ENCODE peak calls at places on chromosomes 5 and 9, in five cellular contexts. W is CD8-positive, alpha-beta T cell; D is mesothelial cell of epicardium; X is astrocyte of the cerebellum; K is activated B cell treated with CpG ODN at 0.5 μM for 24 hours. V is an unnamed sample.

GRCh38 chr9:127437497-127438264 is 13.5 kb downstream of the ZNF79 start:
- DNase-seq in W (peak), D (no peak), X (no peak), K (no peak), V (no peak)

GRCh38 chr5:143657814-143658395 is 154.1 kb upstream of the HMHB1 start:
- DNase-seq in W (no peak), D (no peak), X (no peak), K (no peak), V (no peak)

GRCh38 chr9:72612449-72612848 is 91.0 kb downstream of the TMC1 start:
- DNase-seq in W (no peak), D (no peak), X (no peak), K (no peak), V (no peak)

GRCh38 chr9:133470988-133471387 is 7.9 kb downstream of the SLC2A6 start:
- DNase-seq in W (no peak), D (no peak), X (no peak), K (no peak), V (no peak)

GRCh38 chr9:74951725-74952151 is 974 bp downstream of the C9orf40 start:
- DNase-seq in W (peak), D (peak), X (no peak), K (peak), V (peak)

GRCh38 chr5:56088967-56089829 is 94.4 kb upstream of the IL6ST start:
- DNase-seq in W (no peak), D (no peak), X (no peak), K (no peak), V (no peak)

GRCh38 chr9:70177121-70177520 is 81.7 kb upstream of the SMC5 start:
- DNase-seq in W (no peak), D (no peak), X (no peak), K (no peak), V (no peak)

GRCh38 chr5:142368529-142368928 is 43.7 kb upstream of the SPRY4 start:
- DNase-seq in W (no peak), D (no peak), X (no peak), K (no peak), V (no peak)

GRCh38 chr5:33180900-33181299 is 259.9 kb upstream of the TARS1 start:
- DNase-seq in W (no peak), D (no peak), X (peak), K (no peak), V (no peak)
- TF ChIP-seq CTCF in W (no peak), D (no peak), X (peak), K (no peak), V (peak)

GRCh38 chr5:31855527-31855862 is 216.6 kb downstream of the PDZD2 start:
- DNase-seq in W (no peak), D (no peak), X (no peak), K (no peak), V (no peak)

GRCh38 chr5:31854181-31854624 is 215.3 kb downstream of the PDZD2 start:
- DNase-seq in W (no peak), D (peak), X (peak), K (no peak), V (no peak)

GRCh38 chr5:31851290-31851689 is 212.4 kb downstream of the PDZD2 start:
- DNase-seq in W (no peak), D (no peak), X (no peak), K (no peak), V (no peak)

GRCh38 chr5:31853398-31854135 is 214.6 kb downstream of the PDZD2 start:
- DNase-seq in W (no peak), D (no peak), X (peak), K (no peak), V (no peak)

DNA sequence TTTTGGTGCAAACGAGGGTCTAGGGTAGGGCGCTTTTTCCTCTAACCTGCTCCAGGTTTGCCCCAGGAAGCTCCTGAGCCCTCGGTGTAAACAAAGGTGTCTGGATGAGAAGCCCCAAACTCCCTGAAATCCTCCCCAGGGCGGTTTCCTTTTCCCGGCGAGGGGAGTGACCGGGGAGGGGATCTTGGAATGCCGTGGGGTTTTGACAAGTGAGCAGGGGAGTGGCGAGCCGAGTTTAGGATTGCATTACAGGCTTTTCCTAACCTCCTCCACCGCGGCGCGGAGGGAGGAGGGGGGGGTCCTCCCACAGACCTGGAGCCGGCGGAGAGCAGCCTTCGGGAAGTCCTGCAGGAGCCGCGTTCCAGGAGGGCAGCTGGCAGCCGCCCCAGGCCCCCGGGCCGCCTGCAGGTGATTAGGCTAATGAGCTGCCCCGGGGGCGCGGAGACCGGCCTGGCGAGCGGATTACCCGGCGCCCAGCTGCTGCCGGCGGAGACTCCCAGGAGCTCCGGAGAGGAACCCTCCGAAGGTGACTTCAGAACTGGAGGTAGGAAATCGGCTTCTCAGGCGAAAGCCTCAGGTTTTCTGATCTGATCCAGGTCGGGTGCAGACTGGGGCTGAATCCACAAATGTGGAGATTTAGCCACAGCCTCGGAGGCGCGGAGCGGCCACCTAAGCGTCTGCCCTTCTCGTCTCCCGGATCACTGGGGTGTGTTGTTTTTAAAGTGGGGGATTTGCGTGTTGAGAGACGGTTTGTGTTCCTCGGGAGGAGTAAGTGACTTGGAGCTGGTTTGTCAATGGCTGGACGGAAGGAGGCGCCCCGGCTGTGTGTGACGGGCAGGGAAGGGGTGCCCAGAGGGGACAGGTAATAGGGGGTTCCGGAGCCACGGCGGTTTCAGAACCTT is 215.9 kb downstream of the PDZD2 start:
- DNase-seq in W (no peak), D (peak), X (no peak), K (no peak), V (peak)
- TF ChIP-seq CTCF in W (no peak), D (no peak), X (peak), K (no peak), V (no peak)

DNA sequence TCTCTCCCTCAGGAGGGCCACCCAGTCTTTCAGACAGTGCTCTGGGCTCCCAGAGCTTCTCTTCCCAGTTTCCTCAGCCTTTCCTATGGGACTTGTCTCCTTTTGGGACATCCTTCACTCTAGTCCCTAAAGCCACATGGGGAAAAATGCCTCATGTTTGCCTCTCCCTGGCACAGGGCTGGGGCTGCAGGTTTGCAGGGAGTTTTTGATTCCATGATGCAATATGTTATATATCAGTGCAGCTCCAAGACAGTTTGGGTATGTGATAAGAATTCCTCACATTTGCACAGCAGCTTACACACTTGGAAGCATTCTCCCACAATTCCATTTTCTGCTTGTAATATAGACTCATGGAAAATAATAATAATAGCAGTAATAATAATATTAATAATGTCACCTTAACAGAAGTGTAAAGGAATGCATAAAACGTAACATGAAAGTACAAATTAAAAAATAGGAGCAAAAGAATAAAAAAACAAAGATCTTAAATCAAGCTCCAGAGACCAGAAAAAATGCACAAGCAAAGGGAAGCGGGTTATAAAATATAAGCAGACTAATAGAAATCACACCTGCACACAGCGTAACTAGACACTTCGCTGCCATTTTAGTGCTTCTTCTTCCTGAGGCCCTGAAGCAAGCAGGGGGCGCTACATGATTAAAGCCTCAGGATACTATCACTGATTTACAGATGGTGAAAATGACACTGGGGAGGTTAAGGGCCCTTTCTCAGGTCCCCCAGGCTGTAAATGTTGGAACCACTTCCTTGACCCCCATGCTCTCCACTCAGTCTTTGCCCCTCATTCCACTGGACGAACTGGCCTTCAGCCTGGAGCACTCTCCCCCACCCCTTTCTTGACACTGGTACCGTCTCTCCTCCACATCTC is 70.0 kb upstream of the IL17B start:
- DNase-seq in W (no peak), D (no peak), X (no peak), K (no peak), V (no peak)
- TF ChIP-seq CTCF in W (no peak), D (no peak), X (peak), K (no peak), V (peak)

DNA sequence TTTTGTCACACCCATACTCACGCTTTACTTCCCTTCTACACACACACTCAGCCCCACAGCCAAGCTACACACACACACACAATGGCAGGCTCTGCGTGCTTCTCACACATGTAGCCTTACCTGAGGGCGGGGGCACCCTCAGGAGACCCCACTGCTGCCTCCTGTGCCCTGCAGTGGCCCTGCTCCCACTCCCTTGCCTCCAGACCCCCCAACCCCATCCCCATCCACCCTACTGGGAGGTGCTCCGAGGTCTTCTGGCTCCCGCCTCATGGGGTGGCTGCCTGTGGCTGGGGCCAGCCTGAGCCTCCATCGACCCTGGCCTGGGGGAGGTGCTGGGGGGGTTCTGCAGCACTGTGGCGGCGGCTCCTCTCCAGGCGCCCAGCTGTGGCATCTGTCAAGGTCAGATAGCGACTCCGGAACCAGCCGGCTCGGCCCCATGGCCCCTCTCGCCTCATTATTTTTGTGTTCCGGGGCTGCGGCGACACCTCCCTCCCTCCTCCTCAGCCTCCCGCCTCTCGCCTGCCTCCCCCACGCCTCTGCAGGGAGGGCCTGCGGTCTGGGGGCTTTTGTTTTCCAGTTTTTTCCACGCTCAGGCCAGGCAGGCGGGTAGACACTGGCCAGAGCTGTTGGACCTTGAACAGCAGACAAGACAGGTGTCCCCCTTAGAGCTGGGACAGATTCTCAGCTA is 21.7 kb downstream of the CXXC5 start:
- DNase-seq in W (no peak), D (no peak), X (no peak), K (peak), V (no peak)
- TF ChIP-seq CTCF in W (no peak), D (no peak), X (no peak), K (no peak), V (no peak)

DNA sequence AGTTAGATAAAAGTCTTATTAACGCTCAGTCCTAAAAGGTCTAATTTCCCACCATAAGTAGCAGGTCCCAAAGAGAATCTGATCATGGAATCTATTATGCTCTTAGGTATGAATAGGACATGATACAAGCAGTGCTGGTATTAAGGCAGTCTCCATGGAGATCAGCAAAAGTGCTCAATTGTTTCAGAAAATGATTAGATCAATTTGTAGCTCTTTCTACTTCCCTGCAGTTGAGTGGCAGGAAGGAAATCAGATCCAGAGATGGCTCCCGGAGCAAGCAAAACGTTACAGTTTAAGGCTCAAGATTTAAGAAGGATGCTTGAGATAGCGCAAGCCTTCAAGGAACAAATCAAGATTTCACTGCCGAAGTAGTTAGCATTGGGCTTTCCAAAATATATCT is 205.7 kb downstream of the DRD1 start:
- DNase-seq in W (no peak), D (no peak), X (no peak), K (no peak), V (no peak)
- TF ChIP-seq CTCF in W (no peak), D (no peak), X (no peak), K (no peak), V (no peak)

GRCh38 chr5:133399247-133399891 is 213.0 kb downstream of the FSTL4 start:
- DNase-seq in W (no peak), D (no peak), X (no peak), K (no peak), V (no peak)

GRCh38 chr5:133398646-133399081 is 213.7 kb downstream of the FSTL4 start:
- DNase-seq in W (no peak), D (no peak), X (no peak), K (no peak), V (no peak)

GRCh38 chr5:133401731-133402347 is 210.5 kb downstream of the FSTL4 start:
- DNase-seq in W (no peak), D (peak), X (no peak), K (no peak), V (no peak)

GRCh38 chr5:133400831-133401351 is 211.4 kb downstream of the FSTL4 start:
- DNase-seq in W (no peak), D (no peak), X (no peak), K (no peak), V (no peak)

GRCh38 chr5:133400120-133400519 is 212.2 kb downstream of the FSTL4 start:
- DNase-seq in W (no peak), D (no peak), X (no peak), K (no peak), V (no peak)
- TF ChIP-seq CTCF in W (no peak), D (no peak), X (no peak), K (no peak), V (no peak)

DNA sequence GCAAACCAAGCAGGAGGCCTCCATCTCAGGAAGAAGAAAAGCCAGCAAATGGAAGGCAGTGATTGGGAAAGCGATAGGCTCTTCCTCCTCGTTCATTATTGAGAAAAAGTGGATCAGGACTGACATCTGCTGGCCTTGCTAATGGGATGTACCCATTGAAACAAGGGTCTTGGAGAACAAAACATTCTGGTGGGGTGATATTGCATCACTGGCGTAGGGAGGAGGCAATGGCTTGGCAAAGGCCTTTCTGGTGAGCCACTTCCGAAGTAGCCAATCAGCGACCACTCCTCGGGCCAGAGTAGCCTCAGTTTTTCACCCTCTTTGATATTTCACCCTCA is 86.7 kb upstream of the NFIB start:
- DNase-seq in W (no peak), D (no peak), X (peak), K (no peak), V (no peak)
- TF ChIP-seq CTCF in W (no peak), D (no peak), X (peak), K (no peak), V (peak)

GRCh38 chr5:77852514-77853352 is 76.6 kb upstream of the TBCA start:
- DNase-seq in W (no peak), D (peak), X (no peak), K (peak), V (peak)

GRCh38 chr5:77853353-77853907 is 77.3 kb upstream of the TBCA start:
- DNase-seq in W (no peak), D (no peak), X (no peak), K (no peak), V (no peak)

GRCh38 chr5:77850536-77851228 is 74.5 kb upstream of the TBCA start:
- DNase-seq in W (no peak), D (no peak), X (no peak), K (no peak), V (no peak)

GRCh38 chr5:77852068-77852513 is 76.0 kb upstream of the TBCA start:
- DNase-seq in W (no peak), D (no peak), X (no peak), K (no peak), V (no peak)

DNA sequence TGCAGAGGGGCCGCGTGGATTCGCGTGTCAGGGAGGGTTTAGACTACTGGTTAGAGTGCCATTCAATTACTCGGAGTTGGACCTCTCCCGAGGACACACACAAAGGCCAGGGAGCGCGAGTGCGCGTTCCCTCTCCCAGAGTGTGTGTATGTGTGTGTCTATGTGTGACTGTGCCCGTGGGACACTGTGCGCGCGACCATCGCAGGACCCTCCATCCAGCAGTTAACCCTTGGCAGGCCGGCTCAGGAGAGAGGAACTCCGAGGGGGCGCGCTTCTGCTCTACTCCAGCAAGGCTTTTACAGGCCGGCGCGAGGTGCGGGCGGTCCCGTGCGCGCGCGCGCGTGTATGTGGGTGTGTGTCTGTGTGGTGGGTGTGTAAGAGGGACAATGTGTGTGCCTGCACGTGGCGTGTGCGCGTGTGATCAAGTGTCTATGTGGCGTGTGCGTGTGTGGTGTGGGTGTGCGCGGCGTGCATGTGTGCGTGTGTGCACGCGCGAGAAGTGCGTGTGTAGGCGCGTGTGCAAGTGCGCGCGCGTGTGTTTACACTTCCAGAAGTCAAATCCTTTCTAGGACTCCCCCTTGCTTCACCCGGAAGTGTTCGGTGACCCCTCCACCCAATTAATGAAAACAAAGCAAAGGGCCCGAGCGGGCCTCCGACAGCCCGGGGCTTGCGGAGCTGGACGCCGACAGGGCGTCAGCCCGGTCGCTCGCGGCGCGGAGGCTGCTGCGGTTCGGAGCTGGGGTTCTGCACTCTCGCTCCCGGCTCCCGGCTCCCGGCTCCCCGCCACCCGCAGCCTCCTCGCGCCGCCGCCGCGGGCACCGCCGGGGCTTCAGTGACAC is 75.3 kb upstream of the TBCA start:
- DNase-seq in W (no peak), D (peak), X (no peak), K (peak), V (peak)
- TF ChIP-seq CTCF in W (no peak), D (no peak), X (no peak), K (no peak), V (no peak)

GRCh38 chr9:114697951-114698351 is 16.0 kb upstream of the TEX48 start:
- DNase-seq in W (no peak), D (no peak), X (no peak), K (no peak), V (no peak)

GRCh38 chr9:114696814-114697544 is 15.0 kb upstream of the TEX48 start:
- DNase-seq in W (no peak), D (no peak), X (no peak), K (no peak), V (no peak)

GRCh38 chr9:114706709-114707108 is 24.7 kb upstream of the TEX48 start:
- DNase-seq in W (no peak), D (no peak), X (no peak), K (no peak), V (no peak)

DNA sequence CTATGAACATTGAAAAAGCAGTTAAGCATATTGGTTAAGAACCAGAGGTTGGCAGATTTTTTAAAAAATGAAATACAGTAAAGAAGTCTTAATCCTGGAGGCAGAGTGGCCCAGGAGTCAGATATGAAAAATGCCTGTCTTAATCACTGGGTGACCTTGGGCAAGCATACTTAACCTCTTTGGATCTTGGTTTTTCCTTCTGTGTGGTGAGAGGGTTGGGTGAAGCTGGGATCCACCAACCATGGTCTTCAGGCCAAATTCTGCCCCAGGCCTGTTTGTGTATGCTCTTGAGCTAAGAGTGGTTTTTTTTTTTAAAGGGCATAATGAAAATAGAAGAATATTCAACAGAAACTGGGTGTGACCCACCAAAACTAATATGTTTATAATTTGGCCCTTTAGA is 20.0 kb upstream of the TEX48 start:
- DNase-seq in W (no peak), D (no peak), X (no peak), K (no peak), V (no peak)
- TF ChIP-seq CTCF in W (no peak), D (no peak), X (no peak), K (no peak), V (no peak)

GRCh38 chr9:32622948-32623347 is 12.5 kb downstream of the TAF1L start:
- DNase-seq in W (no peak), D (no peak), X (no peak), K (no peak), V (no peak)
- TF ChIP-seq CTCF in W (no peak), D (no peak), X (no peak), K (no peak), V (no peak)

V was measured in progenitor cell of endocrine pancreas.